ENCODE peak calls at places on chromosomes 6 and 20, in five cellular contexts. C is foreskin fibroblast, H is occipital lobe, M is stomach, O is ACHN. T is an unnamed sample.

GRCh38 chr6:109718991-109719390 is 27.9 kb downstream of the FIG4 start:
- DNase-seq in C (peak), H (no peak), M (no peak), O (no peak), T (no peak)

GRCh38 chr6:87714093-87714809 is 12.2 kb upstream of the AKIRIN2 start:
- DNase-seq in C (peak), H (no peak), M (no peak), O (peak), T (no peak)

GRCh38 chr20:1278993-1279392 is 12.9 kb downstream of the SNPH start:
- DNase-seq in C (no peak), H (no peak), M (no peak), O (no peak), T (no peak)

GRCh38 chr6:75024796-75025195 is 181.1 kb downstream of the COL12A1 start:
- DNase-seq in C (peak), H (no peak), M (no peak), O (no peak), T (no peak)

GRCh38 chr6:28336284-28337024 is 506 bp upstream of the ZSCAN31 start:
- DNase-seq in C (peak), H (no peak), M (no peak), O (peak), T (no peak)

GRCh38 chr20:20010639-20011500 is 6.3 kb upstream of the NAA20 start:
- DNase-seq in C (peak), H (no peak), M (no peak), O (no peak), T (no peak)

GRCh38 chr6:160431231-160431630 is 83.1 kb downstream of the SLC22A3 start:
- DNase-seq in C (peak), H (peak), M (peak), O (no peak), T (no peak)

GRCh38 chr6:84362180-84362821 is 134.9 kb upstream of the CEP162 start:
- DNase-seq in C (peak), H (no peak), M (no peak), O (no peak), T (no peak)

GRCh38 chr6:116365743-116366142 is 5.0 kb upstream of the DSE start:
- DNase-seq in C (no peak), H (no peak), M (no peak), O (no peak), T (no peak)

GRCh38 chr20:21389368-21389767 is 8.0 kb downstream of the NKX2-4 start:
- DNase-seq in C (no peak), H (no peak), M (no peak), O (no peak), T (no peak)

GRCh38 chr6:13522639-13523038 is 35.2 kb upstream of the GFOD1 start:
- DNase-seq in C (peak), H (no peak), M (no peak), O (no peak), T (no peak)

GRCh38 chr6:40965046-40965445 is 74.0 kb downstream of the UNC5CL start:
- DNase-seq in C (no peak), H (no peak), M (no peak), O (no peak), T (no peak)

GRCh38 chr6:98036344-98036743 is 753.3 kb upstream of the MMS22L start:
- DNase-seq in C (no peak), H (no peak), M (no peak), O (no peak), T (no peak)

GRCh38 chr6:143183735-143184134 is 123.0 kb downstream of the AIG1 start:
- DNase-seq in C (no peak), H (no peak), M (no peak), O (no peak), T (no peak)

GRCh38 chr20:49899551-49900383 is 15.6 kb downstream of the SPATA2 start:
- DNase-seq in C (no peak), H (no peak), M (no peak), O (no peak), T (no peak)

GRCh38 chr6:67698534-67698933 is 936.5 kb upstream of the ADGRB3 start:
- DNase-seq in C (no peak), H (no peak), M (no peak), O (no peak), T (no peak)

GRCh38 chr6:3122823-3123182 is 4.3 kb downstream of the BPHL start:
- DNase-seq in C (no peak), H (no peak), M (no peak), O (no peak), T (no peak)

GRCh38 chr6:8080338-8081151 is 16.4 kb upstream of the BLOC1S5 start:
- DNase-seq in C (peak), H (no peak), M (no peak), O (peak), T (no peak)

GRCh38 chr6:112477125-112477524 is 130.0 kb downstream of the RFPL4B start:
- DNase-seq in C (no peak), H (no peak), M (no peak), O (no peak), T (no peak)

GRCh38 chr6:146670161-146670560 is 71.4 kb downstream of the ADGB start:
- DNase-seq in C (peak), H (no peak), M (no peak), O (no peak), T (no peak)

GRCh38 chr20:4812641-4813075 is 90.9 kb downstream of the PRND start:
- DNase-seq in C (no peak), H (no peak), M (no peak), O (no peak), T (no peak)

GRCh38 chr6:167767715-167768107 is 59.0 kb upstream of the AFDN start:
- DNase-seq in C (no peak), H (no peak), M (no peak), O (no peak), T (no peak)

GRCh38 chr6:41428995-41429417 is 93.6 kb downstream of the NCR2 start:
- DNase-seq in C (peak), H (no peak), M (no peak), O (no peak), T (no peak)

GRCh38 chr6:12605888-12606345 is 110.7 kb upstream of the PHACTR1 start:
- DNase-seq in C (peak), H (no peak), M (peak), O (peak), T (peak)

GRCh38 chr20:36544134-36545018 is 3.1 kb downstream of the MYL9 start:
- DNase-seq in C (peak), H (no peak), M (no peak), O (peak), T (no peak)

GRCh38 chr6:27188885-27189418 is 58.5 kb upstream of the PRSS16 start:
- DNase-seq in C (peak), H (no peak), M (peak), O (peak), T (peak)

GRCh38 chr6:28765978-28766351 is 157.8 kb downstream of the TRIM27 start:
- DNase-seq in C (no peak), H (no peak), M (no peak), O (no peak), T (no peak)

GRCh38 chr6:36478051-36478526 is 35.3 kb downstream of the KCTD20 start:
- DNase-seq in C (no peak), H (no peak), M (no peak), O (no peak), T (no peak)

GRCh38 chr6:31476515-31477139 is 21.3 kb upstream of the MICB start:
- DNase-seq in C (no peak), H (no peak), M (no peak), O (no peak), T (no peak)

GRCh38 chr6:131314838-131315237 is 179.6 kb downstream of the AKAP7 start:
- DNase-seq in C (no peak), H (no peak), M (no peak), O (no peak), T (no peak)

GRCh38 chr6:143449731-143450452 is 603 bp downstream of the ADAT2 start:
- DNase-seq in C (peak), H (no peak), M (no peak), O (peak), T (peak)

GRCh38 chr6:77910826-77911225 is 258.0 kb downstream of the MEI4 start:
- DNase-seq in C (no peak), H (no peak), M (no peak), O (no peak), T (no peak)

GRCh38 chr6:45754432-45754831 is 261.2 kb downstream of the CLIC5 start:
- DNase-seq in C (no peak), H (no peak), M (no peak), O (no peak), T (no peak)

GRCh38 chr6:163579111-163579879 is 164.8 kb downstream of the QKI start:
- DNase-seq in C (no peak), H (no peak), M (no peak), O (no peak), T (peak)

GRCh38 chr20:60035-60918 is 27.2 kb upstream of the DEFB125 start:
- DNase-seq in C (peak), H (no peak), M (no peak), O (no peak), T (no peak)

GRCh38 chr6:33014841-33015634 is 5.6 kb upstream of the HLA-DOA start:
- DNase-seq in C (peak), H (peak), M (peak), O (peak), T (peak)

GRCh38 chr6:57064809-57065208 is 18.3 kb downstream of the KIAA1586 start:
- DNase-seq in C (peak), H (no peak), M (no peak), O (no peak), T (no peak)

GRCh38 chr20:20085071-20085470 is 32.7 kb downstream of the CFAP61 start:
- DNase-seq in C (no peak), H (no peak), M (no peak), O (no peak), T (peak)

GRCh38 chr6:41200901-41201783 is at the start of gene TREML2:
- DNase-seq in C (no peak), H (no peak), M (no peak), O (no peak), T (no peak)

T was measured in head of caudate nucleus.